ENCODE peak calls at places on chromosomes 13 and 19, in seven cellular contexts. M is tibial artery, T is lung, O is A549, N is uterus, Y is tibial nerve, B is cardiac muscle cell. F is an unnamed sample.

GRCh38 chr19:12692960-12693359 is 3.5 kb downstream of the FBXW9 start:
- DNase-seq in Y (no peak), B (no peak), M (no peak), O (no peak), T (no peak), N (no peak), F (no peak)

GRCh38 chr13:99982021-99982740 is 597 bp downstream of the ZIC2 start:
- DNase-seq in O (no peak), B (peak; percentile 62), Y (no peak), N (no peak), M (no peak), T (no peak), F (no peak)

GRCh38 chr13:30153871-30154426 is 153.4 kb downstream of the KATNAL1 start:
- DNase-seq in M (no peak), Y (no peak), B (peak; percentile 61), O (no peak), T (no peak), N (no peak), F (no peak)

GRCh38 chr19:13974073-13974472 is 21.8 kb downstream of the DCAF15 start:
- DNase-seq in N (no peak), Y (no peak), B (peak; percentile 78), M (no peak), O (no peak), T (no peak), F (no peak)

GRCh38 chr13:106373304-106373988 is 162.0 kb downstream of the EFNB2 start:
- DNase-seq in O (no peak), M (no peak), B (no peak), T (no peak), Y (no peak), N (no peak), F (no peak)

GRCh38 chr13:97544041-97544765 is 110.2 kb downstream of the RAP2A start:
- DNase-seq in N (no peak), B (no peak), M (no peak), Y (no peak), T (no peak), O (no peak), F (no peak)

GRCh38 chr19:40650749-40651305 is 39.6 kb downstream of the NUMBL start:
- DNase-seq in Y (no peak), M (peak; percentile 80), N (peak; percentile 72), B (no peak), T (no peak), O (no peak), F (no peak)

GRCh38 chr19:45542234-45542668 is 35.0 kb downstream of the VASP start:
- DNase-seq in Y (no peak), T (no peak), M (no peak), B (no peak), N (no peak), O (no peak), F (no peak)

GRCh38 chr19:16836115-16836905 is 7.1 kb downstream of the SIN3B start:
- DNase-seq in T (no peak), M (no peak), B (no peak), Y (no peak), N (peak; percentile 52), O (no peak), F (no peak)

GRCh38 chr13:61664821-61665705 is 249.4 kb upstream of the PCDH20 start:
- DNase-seq in B (no peak), Y (no peak), O (no peak), N (no peak), T (no peak), M (no peak), F (no peak)

GRCh38 chr19:15589760-15590451 is 25.1 kb upstream of the CYP4F8 start:
- DNase-seq in Y (no peak), T (peak; percentile 16), N (no peak), M (no peak), B (no peak), O (no peak), F (no peak)

GRCh38 chr19:14337510-14337909 is 43.7 kb upstream of the ADGRE5 start:
- DNase-seq in Y (no peak), M (no peak), B (no peak), T (no peak), N (no peak), O (peak; percentile 34), F (no peak)

GRCh38 chr19:58063712-58064111 is 4.6 kb downstream of the ZNF135 start:
- DNase-seq in O (no peak), Y (no peak), M (no peak), B (no peak), T (no peak), N (no peak), F (no peak)

GRCh38 chr13:42762251-42762650 is 19.1 kb upstream of the FAM216B start:
- DNase-seq in N (no peak), M (no peak), Y (no peak), O (no peak), T (no peak), B (no peak), F (no peak)

GRCh38 chr19:372306-372890 is 27.8 kb upstream of the MIER2 start:
- DNase-seq in Y (no peak), O (no peak), N (no peak), B (no peak), T (no peak), M (no peak), F (no peak)

GRCh38 chr19:6067975-6068374 is 42.3 kb downstream of the RFX2 start:
- DNase-seq in N (no peak), O (no peak), B (no peak), Y (no peak), T (no peak), M (peak; percentile 60), F (no peak)

GRCh38 chr19:33273881-33274662 is 28.3 kb downstream of the CEBPA start:
- DNase-seq in T (peak; percentile 76), M (no peak), N (peak; percentile 42), Y (no peak), O (no peak), B (no peak), F (no peak)

GRCh38 chr19:38544569-38545315 is 73.0 kb downstream of the MAP4K1 start:
- DNase-seq in B (no peak), O (no peak), Y (no peak), M (no peak), T (no peak), N (no peak), F (no peak)

GRCh38 chr19:57587529-57587928 is 3.6 kb downstream of the ZIK1 start:
- DNase-seq in Y (no peak), M (no peak), B (no peak), T (no peak), N (no peak), O (no peak), F (no peak)

GRCh38 chr13:49441846-49442245 is 2.0 kb downstream of the CAB39L start:
- DNase-seq in M (no peak), N (no peak), B (no peak), O (no peak), Y (no peak), T (no peak), F (no peak)

GRCh38 chr13:49441312-49441711 is 2.6 kb downstream of the CAB39L start:
- DNase-seq in N (no peak), Y (no peak), O (no peak), T (no peak), M (no peak), B (no peak), F (no peak)

GRCh38 chr13:49444517-49445395 is 682 bp downstream of the SETDB2 start:
- DNase-seq in N (peak; percentile 39), Y (no peak), T (no peak), B (peak; percentile 24), O (no peak), M (no peak), F (no peak)

GRCh38 chr13:49443689-49444516 is at the start of the genes CAB39L and SETDB2:
- DNase-seq in Y (peak; percentile 98), N (peak; percentile 99), B (peak; percentile 99), M (peak; percentile 100), T (peak; percentile 99), O (peak; percentile 83), F (peak; percentile 98)

GRCh38 chr13:49443327-49443688 is 556 bp downstream of the CAB39L start:
- DNase-seq in O (no peak), T (peak; percentile 29), Y (no peak), N (no peak), M (no peak), B (peak; percentile 28), F (no peak)
- H3K4me1 ChIP-seq in O (peaks cover 4% of the 10 kb centered on the region), T (peaks cover 4% of the 10 kb centered on the region), Y (peaks cover 41% of the 10 kb centered on the region), N (no peaks in the 10 kb centered on the region), M (no peaks in the 10 kb centered on the region), B (peaks cover 12% of the 10 kb centered on the region), F (peaks cover 10% of the 10 kb centered on the region)

DNA sequence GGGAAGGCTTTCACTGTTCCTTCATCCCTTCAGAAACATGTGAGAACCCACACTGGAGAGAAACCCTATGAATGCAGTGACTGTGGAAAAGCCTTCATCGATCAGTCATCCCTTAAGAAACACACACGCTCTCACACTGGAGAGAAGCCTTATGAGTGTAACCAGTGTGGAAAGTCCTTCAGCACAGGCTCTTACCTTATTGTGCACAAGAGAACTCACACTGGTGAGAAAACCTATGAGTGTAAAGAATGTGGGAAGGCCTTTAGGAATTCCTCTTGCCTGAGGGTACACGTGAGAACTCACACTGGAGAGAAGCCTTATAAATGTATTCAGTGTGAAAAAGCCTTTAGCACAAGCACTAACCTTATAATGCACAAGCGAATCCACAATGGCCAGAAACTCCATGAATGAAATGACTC is 18.6 kb downstream of the ZNF177 start:
- DNase-seq in M (no peak), B (no peak), Y (no peak), N (no peak), O (no peak), T (no peak), F (no peak)
- H3K9me3 ChIP-seq in M (peaks cover 95% of the 10 kb centered on the region), B (peaks cover 4% of the 10 kb centered on the region), Y (peaks cover 100% of the 10 kb centered on the region), N (no peaks in the 10 kb centered on the region), O (peaks cover 66% of the 10 kb centered on the region), T (peaks cover 48% of the 10 kb centered on the region), F (peaks cover 9% of the 10 kb centered on the region)

DNA sequence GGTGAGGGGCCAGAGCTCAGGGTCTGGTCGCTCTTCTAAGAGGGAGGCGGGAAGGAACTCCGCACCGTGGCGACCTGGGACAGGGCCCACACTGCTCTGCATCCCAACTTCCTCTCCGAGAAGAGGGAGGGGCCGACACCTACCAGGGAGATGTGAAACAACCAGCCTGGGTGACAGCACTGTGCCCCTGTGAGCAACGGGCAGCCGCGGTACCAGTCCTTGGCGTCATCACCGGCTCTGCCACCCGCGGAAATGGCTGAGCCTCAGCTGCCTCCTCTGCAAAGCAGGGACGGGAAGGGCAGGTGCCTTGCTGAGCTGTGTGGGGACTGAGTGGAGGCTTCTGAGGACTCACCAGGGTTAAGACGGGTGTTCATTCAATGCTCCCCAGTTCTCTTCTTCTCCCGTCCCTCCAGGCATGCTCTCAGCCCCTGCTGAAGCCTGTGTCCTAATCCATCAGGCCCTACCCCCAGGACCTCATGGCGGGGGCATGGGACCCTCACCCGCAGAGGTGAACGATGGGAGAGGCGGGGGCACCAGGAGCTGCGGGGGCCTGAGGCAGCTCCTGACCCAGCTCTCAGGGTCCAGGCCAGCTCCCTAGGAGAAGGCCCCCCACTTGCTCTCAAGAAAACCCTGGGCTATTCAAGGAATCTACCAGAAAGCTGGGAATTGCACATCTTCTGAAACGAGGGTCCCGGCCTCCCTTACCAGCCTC is 9.3 kb downstream of the ZNF787 start:
- DNase-seq in N (no peak), B (no peak), O (no peak), M (no peak), Y (no peak), T (peak; percentile 62), F (no peak)
- H3K4me1 ChIP-seq in N (no peaks in the 10 kb centered on the region), B (peaks cover 63% of the 10 kb centered on the region), O (peaks cover 18% of the 10 kb centered on the region), M (no peaks in the 10 kb centered on the region), Y (peaks cover 96% of the 10 kb centered on the region), T (peaks cover 53% of the 10 kb centered on the region), F (peaks cover 62% of the 10 kb centered on the region)

DNA sequence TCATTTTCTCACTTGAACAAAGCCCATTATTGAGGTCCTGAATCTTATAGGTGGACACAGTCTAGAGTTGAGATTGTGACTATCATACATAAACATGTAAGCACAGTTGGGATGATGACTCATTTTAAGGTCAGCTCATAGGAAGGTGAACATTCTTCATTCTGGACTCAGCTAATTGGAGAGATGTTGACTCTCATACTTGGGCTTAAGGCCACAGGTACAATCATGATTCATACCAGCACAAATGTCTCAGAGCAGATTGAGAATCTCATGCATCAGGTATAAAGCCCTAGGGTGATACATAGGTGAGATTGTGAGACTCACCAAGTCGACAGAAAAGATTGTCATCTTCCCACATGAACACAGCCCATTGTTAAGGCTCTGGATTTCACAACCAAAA is 62.3 kb upstream of the ZNF724 start:
- DNase-seq in Y (no peak), O (no peak), B (no peak), N (no peak), T (no peak), M (no peak), F (no peak)
- H3K9me3 ChIP-seq in Y (peaks cover 8% of the 10 kb centered on the region), O (peaks cover 33% of the 10 kb centered on the region), B (no peaks in the 10 kb centered on the region), N (no peaks in the 10 kb centered on the region), T (peaks cover 12% of the 10 kb centered on the region), M (no peaks in the 10 kb centered on the region), F (peaks cover 21% of the 10 kb centered on the region)

F was measured in esophagus squamous epithelium.